ENCODE peak calls at places on chromosomes 7 and 10, in nine cellular contexts. N, X, Q, O, K, L, J, I and D are unnamed samples.

GRCh38 chr10:33006342-33006887 is 48.4 kb upstream of the ITGB1 start:
- DNase-seq in J (no peak), L (no peak), Q (no peak), K (no peak), X (no peak), N (no peak), I (no peak), O (no peak), D (no peak)

GRCh38 chr10:128178319-128178937 is 52.2 kb upstream of the MKI67 start:
- DNase-seq in X (no peak), K (peak), O (no peak), I (no peak), L (no peak), Q (no peak), J (no peak), N (peak), D (no peak)

GRCh38 chr7:27170936-27171635 is 3.0 kb downstream of the HOXA10 start:
- DNase-seq in I (no peak), L (peak), J (no peak), K (no peak), N (no peak), O (no peak), Q (no peak), X (no peak), D (no peak)

GRCh38 chr7:132183822-132184380 is 392.4 kb downstream of the PLXNA4 start:
- DNase-seq in L (peak), I (no peak), X (no peak), Q (no peak), N (no peak), O (no peak), K (no peak), J (no peak), D (no peak)

GRCh38 chr7:1100886-1101579 is 13.1 kb downstream of the GPER1 start:
- DNase-seq in K (no peak), N (no peak), J (peak), I (no peak), Q (no peak), X (no peak), L (peak), O (no peak), D (no peak)

GRCh38 chr7:24821045-24821853 is 64.0 kb upstream of the GSDME start:
- DNase-seq in K (peak), J (peak), N (peak), O (peak), Q (peak), I (no peak), X (peak), L (peak), D (no peak)

GRCh38 chr7:154559454-154559853 is 443.5 kb downstream of the PAXIP1 start:
- DNase-seq in N (no peak), Q (no peak), K (no peak), O (no peak), I (no peak), J (no peak), X (no peak), L (no peak), D (no peak)

GRCh38 chr7:100694196-100694745 is at the start of gene GIGYF1:
- DNase-seq in Q (peak), X (peak), K (peak), N (peak), L (peak), J (peak), I (peak), O (no peak), D (peak)

GRCh38 chr10:128095023-128095752 is 31.0 kb downstream of the MKI67 start:
- DNase-seq in Q (no peak), O (no peak), J (no peak), L (no peak), K (no peak), X (no peak), I (no peak), N (no peak), D (no peak)

GRCh38 chr10:103885617-103886016 is 30.2 kb upstream of the SH3PXD2A start:
- DNase-seq in O (no peak), X (peak), K (peak), L (no peak), N (no peak), Q (peak), J (no peak), I (no peak), D (no peak)

GRCh38 chr7:468681-469590 is 50.7 kb downstream of the PDGFA start:
- DNase-seq in X (peak), N (no peak), L (peak), O (no peak), J (no peak), I (no peak), Q (no peak), K (peak), D (no peak)

GRCh38 chr10:17428096-17428615 is 26.2 kb downstream of the ST8SIA6 start:
- DNase-seq in N (no peak), I (no peak), J (no peak), Q (no peak), O (no peak), X (no peak), L (no peak), K (no peak), D (no peak)

GRCh38 chr10:86438091-86438749 is 71.6 kb upstream of the GRID1 start:
- DNase-seq in J (no peak), N (no peak), X (no peak), L (no peak), Q (no peak), K (no peak), O (no peak), I (no peak), D (no peak)

GRCh38 chr10:125795111-125795510 is 19.5 kb upstream of the MMP21 start:
- DNase-seq in Q (no peak), L (no peak), J (no peak), X (no peak), O (no peak), N (no peak), I (peak), K (no peak), D (peak)

GRCh38 chr10:123995082-123995460 is 98.3 kb downstream of the CHST15 start:
- DNase-seq in L (peak), I (no peak), K (peak), N (no peak), X (no peak), J (peak), Q (no peak), O (peak), D (no peak)

GRCh38 chr7:123682690-123683089 is 27.0 kb downstream of the LMOD2 start:
- DNase-seq in X (peak), N (peak), I (no peak), K (peak), Q (peak), O (no peak), J (no peak), L (no peak), D (no peak)

GRCh38 chr10:123754105-123754504 is 88.0 kb downstream of the GPR26 start:
- DNase-seq in O (no peak), Q (no peak), N (no peak), J (no peak), X (no peak), K (no peak), L (no peak), I (no peak), D (no peak)

GRCh38 chr10:108005627-108006026 is 841.1 kb upstream of the SORCS1 start:
- DNase-seq in O (no peak), Q (no peak), X (no peak), I (no peak), N (no peak), K (no peak), J (no peak), L (no peak), D (no peak)

GRCh38 chr7:85480666-85481065 is 293.8 kb upstream of the SEMA3D start:
- DNase-seq in Q (no peak), J (no peak), X (no peak), N (no peak), K (no peak), O (no peak), I (no peak), L (no peak), D (no peak)

GRCh38 chr7:101162551-101163280 is 2.7 kb downstream of the VGF start:
- DNase-seq in O (no peak), J (peak), K (peak), Q (no peak), X (no peak), I (no peak), L (peak), N (peak), D (no peak)

GRCh38 chr10:12337407-12337806 is 11.9 kb upstream of the CAMK1D start:
- DNase-seq in J (no peak), I (no peak), N (no peak), K (peak), O (no peak), L (no peak), X (peak), Q (no peak), D (no peak)

GRCh38 chr7:27167916-27168264 is 2.6 kb upstream of the HOXA9 start:
- DNase-seq in N (no peak), X (no peak), J (no peak), I (no peak), Q (no peak), K (no peak), O (no peak), L (peak), D (no peak)

GRCh38 chr10:72886596-72887522 is 6.7 kb upstream of the OIT3 start:
- DNase-seq in Q (no peak), X (no peak), I (peak), L (no peak), N (no peak), K (peak), J (no peak), O (no peak), D (no peak)

GRCh38 chr10:123721441-123722049 is 55.4 kb downstream of the GPR26 start:
- DNase-seq in N (no peak), K (no peak), L (no peak), Q (no peak), J (no peak), I (no peak), X (no peak), O (no peak), D (no peak)

GRCh38 chr7:3244241-3244814 is 56.7 kb upstream of the SDK1 start:
- DNase-seq in Q (no peak), J (no peak), K (peak), L (no peak), I (no peak), X (peak), N (no peak), O (no peak), D (no peak)

GRCh38 chr10:76918106-76918505 is 719.5 kb downstream of the KCNMA1 start:
- DNase-seq in J (no peak), X (no peak), Q (no peak), I (no peak), L (no peak), N (no peak), K (no peak), O (no peak), D (no peak)

GRCh38 chr10:107653832-107654287 is 489.4 kb upstream of the SORCS1 start:
- DNase-seq in O (no peak), J (no peak), N (peak), L (no peak), Q (peak), K (peak), I (peak), X (no peak), D (no peak)

GRCh38 chr7:43625453-43625852 is 42.5 kb downstream of the STK17A start:
- DNase-seq in K (no peak), N (no peak), X (no peak), O (no peak), J (no peak), L (no peak), Q (no peak), I (no peak), D (no peak)

GRCh38 chr7:33563010-33563409 is 342.3 kb upstream of the BMPER start:
- DNase-seq in N (no peak), J (no peak), O (no peak), X (no peak), L (no peak), Q (no peak), K (no peak), I (no peak), D (no peak)

GRCh38 chr10:71211053-71211452 is 1.3 kb upstream of the UNC5B start:
- DNase-seq in O (no peak), K (no peak), I (no peak), X (no peak), N (no peak), L (peak), Q (no peak), J (no peak), D (no peak)

GRCh38 chr10:122461729-122462532 is 578 bp downstream of the HTRA1 start:
- DNase-seq in N (no peak), I (no peak), J (peak), Q (no peak), O (no peak), K (no peak), L (no peak), X (no peak), D (no peak)

GRCh38 chr7:71236488-71237179 is 104.7 kb downstream of the GALNT17 start:
- DNase-seq in N (no peak), O (no peak), K (no peak), I (no peak), J (no peak), X (no peak), L (no peak), Q (no peak), D (no peak)

GRCh38 chr7:133275441-133276105 is 22.7 kb downstream of the EXOC4 start:
- DNase-seq in Q (no peak), N (no peak), X (peak), O (no peak), J (no peak), L (no peak), K (no peak), I (no peak), D (no peak)

GRCh38 chr10:92832121-92832520 is 16.2 kb upstream of the EXOC6 start:
- DNase-seq in L (no peak), I (no peak), X (no peak), J (no peak), O (no peak), Q (no peak), N (no peak), K (no peak), D (no peak)
- H3K27ac ChIP-seq in L (no peak), I (no peak), X (no peak), J (no peak), O (no peak), Q (no peak), N (no peak), K (no peak), D (no peak)

GRCh38 chr10:101030492-101031127 is 319 bp downstream of the PDZD7 start:
- DNase-seq in K (no peak), O (no peak), I (no peak), J (no peak), L (no peak), N (no peak), Q (no peak), X (no peak), D (no peak)
- H3K27ac ChIP-seq in K (no peak), O (peak), I (peak), J (peak), L (peak), N (peak), Q (peak), X (no peak), D (peak)

GRCh38 chr7:105655901-105656380 is 74.6 kb upstream of the EFCAB10 start:
- DNase-seq in Q (no peak), X (no peak), L (peak), O (no peak), I (no peak), N (no peak), J (no peak), K (no peak), D (no peak)

GRCh38 chr7:105653441-105654005 is 72.2 kb upstream of the EFCAB10 start:
- DNase-seq in Q (no peak), O (no peak), K (no peak), L (no peak), X (no peak), N (no peak), J (no peak), I (no peak), D (no peak)

GRCh38 chr7:105654994-105655900 is 74.0 kb upstream of the EFCAB10 start:
- DNase-seq in K (peak), N (no peak), I (peak), L (no peak), X (peak), J (no peak), O (no peak), Q (no peak), D (no peak)

GRCh38 chr7:105652359-105652993 is 71.2 kb upstream of the EFCAB10 start:
- DNase-seq in O (peak), K (peak), I (peak), X (peak), L (peak), N (peak), Q (peak), J (peak), D (peak)

GRCh38 chr7:105654095-105654686 is 72.9 kb upstream of the EFCAB10 start:
- DNase-seq in K (no peak), J (no peak), N (no peak), L (no peak), I (no peak), X (no peak), O (no peak), Q (no peak), D (no peak)
- H3K27ac ChIP-seq in K (no peak), J (no peak), N (no peak), L (no peak), I (no peak), X (no peak), O (no peak), Q (no peak), D (no peak)

GRCh38 chr10:80454526-80455460 is 683 bp downstream of the TSPAN14 start:
- DNase-seq in N (peak), X (no peak), J (peak), O (peak), L (peak), K (no peak), Q (no peak), I (peak), D (no peak)
- H3K27ac ChIP-seq in N (peak), X (peak), J (peak), O (peak), L (peak), K (peak), Q (peak), I (peak), D (peak)